ENCODE peak calls at places on chromosomes 2 and 18, in four cellular contexts. H, C, O and J are unnamed samples.

GRCh38 chr2:85760872-85761271 is 7.1 kb downstream of the ATOH8 start:
- DNase-seq in H (no peak), C (no peak), O (no peak), J (no peak)

GRCh38 chr18:2706903-2707302 is 51.4 kb downstream of the SMCHD1 start:
- DNase-seq in H (no peak), C (no peak), O (no peak), J (no peak)

GRCh38 chr18:38790303-38790702 is 1224.7 kb upstream of the CELF4 start:
- DNase-seq in H (no peak), C (no peak), O (peak; percentile 9), J (no peak)

GRCh38 chr2:42510191-42510929 is 16.6 kb upstream of the KCNG3 start:
- DNase-seq in H (no peak), C (no peak), O (peak; percentile 4), J (no peak)

GRCh38 chr2:241770185-241770935 is 6.3 kb upstream of the GAL3ST2 start:
- DNase-seq in H (no peak), C (no peak), O (no peak), J (peak; percentile 35)

GRCh38 chr2:65313126-65313953 is 85.7 kb downstream of the ACTR2 start:
- DNase-seq in H (no peak), C (no peak), O (no peak), J (no peak)

GRCh38 chr2:9656270-9656766 is 25.5 kb upstream of the YWHAQ start:
- DNase-seq in H (peak; percentile 84), C (peak; percentile 95), O (no peak), J (peak; percentile 82)

GRCh38 chr18:54590945-54591344 is at the start of gene DYNAP:
- DNase-seq in H (no peak), C (no peak), O (no peak), J (no peak)

GRCh38 chr2:85753525-85754312 is at the start of gene ATOH8:
- DNase-seq in H (no peak), C (no peak), O (peak; percentile 60), J (peak; percentile 75)

GRCh38 chr18:60978338-60978737 is 354.9 kb upstream of the CDH20 start:
- DNase-seq in H (peak; percentile 14), C (no peak), O (no peak), J (no peak)

GRCh38 chr2:74186038-74186437 is 7.4 kb upstream of the MOB1A start:
- DNase-seq in H (no peak), C (peak; percentile 86), O (no peak), J (peak; percentile 61)

GRCh38 chr2:5691659-5692529 is at the start of gene SOX11:
- DNase-seq in H (peak; percentile 2), C (no peak), O (peak; percentile 88), J (peak; percentile 47)

GRCh38 chr2:8644605-8645175 is 37.2 kb upstream of the ID2 start:
- DNase-seq in H (no peak), C (no peak), O (no peak), J (no peak)

GRCh38 chr18:30177056-30177455 is 865.5 kb downstream of the DSC3 start:
- DNase-seq in H (no peak), C (no peak), O (no peak), J (no peak)

GRCh38 chr2:56348382-56348781 is 164.6 kb downstream of the CCDC85A start:
- DNase-seq in H (no peak), C (no peak), O (no peak), J (peak; percentile 2)

DNA sequence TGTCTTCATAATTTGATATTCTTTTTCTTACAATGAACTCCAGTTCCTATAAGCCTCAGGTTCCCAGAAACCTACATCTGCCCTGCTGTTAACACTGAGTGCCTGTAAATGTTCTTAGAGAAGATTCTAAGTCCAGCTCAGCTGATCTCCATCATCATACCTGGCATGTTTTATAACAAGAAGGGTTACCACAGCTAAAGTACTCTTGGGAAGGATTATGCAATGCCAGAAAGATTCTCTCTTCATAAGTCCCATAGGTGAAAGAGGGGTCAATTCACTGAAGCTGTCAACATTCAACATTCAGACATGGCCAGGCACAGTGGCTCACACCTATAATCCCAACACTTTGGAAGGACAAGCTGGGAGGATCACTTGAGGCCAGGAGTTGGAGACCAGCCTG is 31.3 kb upstream of the PTPN4 start:
- DNase-seq in H (no peak), C (no peak), O (no peak), J (no peak)
- TF ChIP-seq CTCF in H (no peak), C (no peak), O (no peak), J (no peak)

GRCh38 chr2:20225294-20226151 is 593 bp upstream of the SDC1 start:
- DNase-seq in H (peak; percentile 10), C (no peak), O (peak; percentile 46), J (peak; percentile 86)
- TF ChIP-seq CTCF in H (peak; percentile 60), C (peak; percentile 82), O (no peak), J (peak; percentile 59)

GRCh38 chr18:21187886-21188285 is 54.1 kb upstream of the GREB1L start:
- DNase-seq in H (no peak), C (no peak), O (no peak), J (no peak)

GRCh38 chr18:21194871-21195771 is 46.9 kb upstream of the GREB1L start:
- DNase-seq in H (peak; percentile 13), C (no peak), O (no peak), J (peak; percentile 34)

GRCh38 chr18:21196426-21196825 is 45.6 kb upstream of the GREB1L start:
- DNase-seq in H (no peak), C (no peak), O (no peak), J (no peak)

GRCh38 chr18:21191596-21192307 is 50.3 kb upstream of the GREB1L start:
- DNase-seq in H (peak; percentile 27), C (no peak), O (peak; percentile 69), J (no peak)

DNA sequence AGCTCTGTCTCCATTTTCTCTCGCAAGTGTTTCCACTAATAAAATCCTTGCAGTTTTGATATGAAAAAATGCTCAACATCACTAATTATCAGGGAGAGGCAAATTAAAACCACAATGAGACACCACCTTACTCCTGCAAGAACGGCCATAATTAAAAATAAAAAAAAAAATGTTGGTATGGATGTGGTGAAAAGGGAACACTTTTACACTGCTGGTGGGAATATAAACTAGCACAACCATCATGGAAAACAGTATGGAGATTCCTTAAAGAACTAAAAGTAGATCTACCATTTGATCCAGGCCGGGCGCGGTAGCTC is 49.8 kb upstream of the GREB1L start:
- DNase-seq in H (no peak), C (no peak), O (no peak), J (no peak)
- TF ChIP-seq CTCF in H (no peak), C (no peak), O (no peak), J (no peak)

DNA sequence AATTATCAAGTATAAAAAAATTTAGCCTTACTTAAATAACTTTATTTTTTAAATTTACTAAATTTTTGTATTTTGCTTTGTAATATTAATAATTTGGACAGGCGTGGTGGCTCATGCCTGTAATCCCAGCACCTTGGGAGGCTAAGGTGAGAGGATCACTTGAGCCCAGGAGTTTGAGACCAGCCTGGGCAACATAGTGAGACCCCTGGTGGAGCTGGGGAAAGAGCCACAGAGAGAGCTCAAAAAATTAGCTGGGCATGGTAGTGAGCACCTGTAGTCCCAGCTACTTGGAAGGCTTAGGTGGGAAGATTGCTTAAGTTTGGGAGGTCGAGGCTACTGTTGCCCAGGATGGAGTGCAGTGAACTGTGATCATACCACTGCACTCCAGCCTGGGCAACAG is 143.5 kb downstream of the B3GNT2 start:
- DNase-seq in H (no peak), C (no peak), O (no peak), J (no peak)
- TF ChIP-seq CTCF in H (no peak), C (peak; percentile 21), O (no peak), J (no peak)